ENCODE peak calls at places on chromosomes 12 and 14, in four cellular contexts. One of them, this sample, is unnamed. For H3K4me1 and H3K9me3, the result is how much of the 10 kb centered on the place peaks cover.

GRCh38 chr12:57771271-57771872 is 533 bp downstream of the METTL1 start:
- DNase-seq in heart left ventricle: peak
- DNase-seq in A549: peak
- DNase-seq in prostate gland: peak
- DNase-seq in this sample: peak

GRCh38 chr12:96425321-96425720 is 25.1 kb upstream of the CDK17 start:
- DNase-seq in heart left ventricle: no peak
- DNase-seq in A549: no peak
- DNase-seq in prostate gland: no peak
- DNase-seq in this sample: no peak

GRCh38 chr12:47860873-47861272 is 41.2 kb upstream of the HDAC7 start:
- DNase-seq in A549: no peak
- DNase-seq in prostate gland: no peak
- DNase-seq in heart left ventricle: no peak
- DNase-seq in this sample: no peak

GRCh38 chr12:12439636-12440035 is 82.8 kb downstream of the BORCS5 start:
- DNase-seq in A549: peak
- DNase-seq in heart left ventricle: no peak
- DNase-seq in prostate gland: no peak
- DNase-seq in this sample: no peak

GRCh38 chr12:27861428-27862167 is 81.6 kb upstream of the MANSC4 start:
- DNase-seq in heart left ventricle: peak
- DNase-seq in A549: no peak
- DNase-seq in prostate gland: no peak
- DNase-seq in this sample: peak

GRCh38 chr12:29582677-29583076 is 85.2 kb upstream of the OVCH1 start:
- DNase-seq in A549: no peak
- DNase-seq in heart left ventricle: no peak
- DNase-seq in prostate gland: peak
- DNase-seq in this sample: peak

GRCh38 chr12:16076553-16076952 is 165.4 kb downstream of the DERA start:
- DNase-seq in prostate gland: no peak
- DNase-seq in heart left ventricle: no peak
- DNase-seq in A549: peak
- DNase-seq in this sample: no peak

GRCh38 chr12:52285172-52285745 is 6.1 kb downstream of the KRT81 start:
- DNase-seq in heart left ventricle: no peak
- DNase-seq in prostate gland: no peak
- DNase-seq in A549: peak
- DNase-seq in this sample: no peak

GRCh38 chr14:43005807-43006206 is 1399.1 kb downstream of the LRFN5 start:
- DNase-seq in prostate gland: no peak
- DNase-seq in heart left ventricle: no peak
- DNase-seq in A549: no peak
- DNase-seq in this sample: no peak

GRCh38 chr12:53042607-53043454 is 7.0 kb upstream of the TNS2 start:
- DNase-seq in prostate gland: no peak
- DNase-seq in heart left ventricle: no peak
- DNase-seq in A549: no peak
- DNase-seq in this sample: no peak

GRCh38 chr12:122366685-122367475 is 55.6 kb downstream of the CLIP1 start:
- DNase-seq in heart left ventricle: peak
- DNase-seq in prostate gland: no peak
- DNase-seq in A549: peak
- DNase-seq in this sample: no peak

GRCh38 chr12:47905313-47905730 is 528 bp upstream of the VDR start:
- DNase-seq in heart left ventricle: peak
- DNase-seq in prostate gland: peak
- DNase-seq in A549: no peak
- DNase-seq in this sample: peak

GRCh38 chr12:26298785-26299621 is 103.6 kb downstream of the SSPN start:
- DNase-seq in heart left ventricle: no peak
- DNase-seq in prostate gland: no peak
- DNase-seq in A549: peak
- DNase-seq in this sample: no peak

GRCh38 chr12:54561164-54561563 is 11.8 kb downstream of the PDE1B start:
- DNase-seq in prostate gland: no peak
- DNase-seq in heart left ventricle: peak
- DNase-seq in A549: no peak
- DNase-seq in this sample: no peak

GRCh38 chr12:46963977-46964376 is 115.4 kb upstream of the PCED1B start:
- DNase-seq in heart left ventricle: no peak
- DNase-seq in prostate gland: no peak
- DNase-seq in A549: no peak
- DNase-seq in this sample: no peak

GRCh38 chr14:55125403-55125802 is 3.6 kb upstream of the LGALS3 start:
- DNase-seq in heart left ventricle: no peak
- DNase-seq in A549: no peak
- DNase-seq in prostate gland: no peak
- DNase-seq in this sample: peak

GRCh38 chr14:58663494-58664111 is 25.8 kb downstream of the DACT1 start:
- DNase-seq in prostate gland: no peak
- DNase-seq in heart left ventricle: no peak
- DNase-seq in A549: no peak
- DNase-seq in this sample: no peak

GRCh38 chr12:4214912-4215861 is 58.4 kb upstream of the CCND2 start:
- DNase-seq in heart left ventricle: peak
- DNase-seq in A549: no peak
- DNase-seq in prostate gland: no peak
- DNase-seq in this sample: peak

GRCh38 chr14:88611878-88612277 is 49.0 kb downstream of the ZC3H14 start:
- DNase-seq in heart left ventricle: no peak
- DNase-seq in prostate gland: no peak
- DNase-seq in A549: no peak
- DNase-seq in this sample: no peak

GRCh38 chr14:77039285-77040058 is 11.0 kb upstream of the IRF2BPL start:
- DNase-seq in heart left ventricle: no peak
- DNase-seq in prostate gland: no peak
- DNase-seq in A549: no peak
- DNase-seq in this sample: no peak

GRCh38 chr14:77037886-77038511 is 9.5 kb upstream of the IRF2BPL start:
- DNase-seq in prostate gland: no peak
- DNase-seq in heart left ventricle: no peak
- DNase-seq in A549: no peak
- DNase-seq in this sample: no peak

GRCh38 chr14:77035267-77035666 is 6.8 kb upstream of the IRF2BPL start:
- DNase-seq in prostate gland: no peak
- DNase-seq in A549: no peak
- DNase-seq in heart left ventricle: no peak
- DNase-seq in this sample: no peak

GRCh38 chr14:77036484-77037337 is 8.2 kb upstream of the IRF2BPL start:
- DNase-seq in heart left ventricle: no peak
- DNase-seq in A549: no peak
- DNase-seq in prostate gland: no peak
- DNase-seq in this sample: no peak

DNA sequence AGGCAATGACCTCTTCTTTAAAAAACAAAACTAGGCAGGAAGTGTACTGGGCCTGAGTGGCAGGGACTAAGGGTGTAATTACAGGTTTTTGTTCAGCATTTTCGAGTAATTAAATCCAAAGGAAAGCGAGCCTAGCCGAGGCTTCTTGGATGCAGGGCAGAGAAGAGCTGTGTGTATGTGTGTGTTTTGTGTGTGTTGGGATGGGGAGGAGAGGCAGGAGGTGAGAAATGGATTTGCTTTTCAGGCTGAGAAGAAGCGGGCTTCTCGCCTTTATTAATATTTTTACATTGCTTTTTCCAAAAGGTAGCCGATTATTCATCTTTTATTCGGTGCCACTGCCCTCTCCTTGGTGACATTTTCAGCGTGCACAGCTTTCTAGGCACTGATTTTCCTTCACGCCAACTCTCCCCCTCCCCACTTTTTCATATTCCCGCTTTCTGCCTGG is 8.9 kb upstream of the IRF2BPL start:
- DNase-seq in A549: no peak
- DNase-seq in prostate gland: no peak
- DNase-seq in heart left ventricle: no peak
- DNase-seq in this sample: no peak
- H3K4me1 ChIP-seq in A549: half or more
- H3K4me1 ChIP-seq in prostate gland: under half
- H3K4me1 ChIP-seq in heart left ventricle: half or more
- H3K4me1 ChIP-seq in this sample: half or more

GRCh38 chr14:72763892-72764291 is 130.0 kb downstream of the DPF3 start:
- DNase-seq in prostate gland: no peak
- DNase-seq in heart left ventricle: no peak
- DNase-seq in A549: no peak
- DNase-seq in this sample: no peak
- H3K9me3 ChIP-seq in prostate gland: under half
- H3K9me3 ChIP-seq in heart left ventricle: under half
- H3K9me3 ChIP-seq in A549: under half
- H3K9me3 ChIP-seq in this sample: under half

DNA sequence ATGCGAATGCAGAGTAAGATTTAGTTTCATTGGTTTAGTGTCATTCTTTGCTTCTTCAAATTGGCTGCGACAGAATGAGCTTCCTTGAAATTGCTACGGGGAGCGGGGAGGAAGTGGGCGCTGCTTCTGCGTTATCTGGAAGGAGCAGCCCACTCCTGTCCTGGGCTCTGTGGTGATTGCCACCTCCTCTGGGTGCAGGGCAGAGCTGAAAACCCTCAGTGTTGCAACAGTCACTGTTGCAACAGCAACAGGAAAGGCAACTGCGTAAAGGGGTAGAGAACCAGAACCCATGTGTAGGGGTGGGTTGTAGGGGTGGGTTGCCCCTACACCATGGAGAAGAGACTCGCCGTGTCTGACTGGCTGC is 57.7 kb downstream of the MAX start:
- DNase-seq in heart left ventricle: peak
- DNase-seq in A549: no peak
- DNase-seq in prostate gland: no peak
- DNase-seq in this sample: no peak
- TF ChIP-seq POLR2A in heart left ventricle: no peak
- TF ChIP-seq POLR2A in A549: no peak
- TF ChIP-seq POLR2A in prostate gland: no peak
- TF ChIP-seq POLR2A in this sample: no peak

GRCh38 chr14:22512106-22512814 is 76.8 kb downstream of the DAD1 start:
- DNase-seq in heart left ventricle: no peak
- DNase-seq in prostate gland: no peak
- DNase-seq in A549: no peak
- DNase-seq in this sample: no peak
- H3K4me1 ChIP-seq in heart left ventricle: half or more
- H3K4me1 ChIP-seq in prostate gland: under half
- H3K4me1 ChIP-seq in A549: under half
- H3K4me1 ChIP-seq in this sample: half or more

DNA sequence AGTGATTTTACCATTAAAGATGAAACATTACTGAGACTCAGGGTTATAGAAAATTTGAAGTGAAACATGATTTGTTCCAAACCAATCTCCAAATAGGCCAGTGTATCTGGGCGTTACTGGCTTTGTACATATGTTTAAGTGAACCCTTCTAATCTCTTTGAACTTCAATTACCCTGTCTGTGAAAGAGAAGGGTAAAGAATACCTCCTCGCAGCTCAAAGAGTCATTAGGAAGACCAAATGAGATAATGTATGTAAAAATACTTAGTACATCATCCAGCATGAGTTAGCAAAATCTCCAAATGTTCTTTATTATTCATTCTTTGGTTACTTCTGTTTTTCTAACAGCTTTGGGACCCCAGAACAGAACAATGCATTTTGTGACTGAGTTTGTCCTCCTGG is at the start of gene OR11H6:
- DNase-seq in A549: no peak
- DNase-seq in heart left ventricle: no peak
- DNase-seq in prostate gland: no peak
- DNase-seq in this sample: no peak
- H3K9me3 ChIP-seq in A549: under half
- H3K9me3 ChIP-seq in heart left ventricle: under half
- H3K9me3 ChIP-seq in prostate gland: under half
- H3K9me3 ChIP-seq in this sample: under half

DNA sequence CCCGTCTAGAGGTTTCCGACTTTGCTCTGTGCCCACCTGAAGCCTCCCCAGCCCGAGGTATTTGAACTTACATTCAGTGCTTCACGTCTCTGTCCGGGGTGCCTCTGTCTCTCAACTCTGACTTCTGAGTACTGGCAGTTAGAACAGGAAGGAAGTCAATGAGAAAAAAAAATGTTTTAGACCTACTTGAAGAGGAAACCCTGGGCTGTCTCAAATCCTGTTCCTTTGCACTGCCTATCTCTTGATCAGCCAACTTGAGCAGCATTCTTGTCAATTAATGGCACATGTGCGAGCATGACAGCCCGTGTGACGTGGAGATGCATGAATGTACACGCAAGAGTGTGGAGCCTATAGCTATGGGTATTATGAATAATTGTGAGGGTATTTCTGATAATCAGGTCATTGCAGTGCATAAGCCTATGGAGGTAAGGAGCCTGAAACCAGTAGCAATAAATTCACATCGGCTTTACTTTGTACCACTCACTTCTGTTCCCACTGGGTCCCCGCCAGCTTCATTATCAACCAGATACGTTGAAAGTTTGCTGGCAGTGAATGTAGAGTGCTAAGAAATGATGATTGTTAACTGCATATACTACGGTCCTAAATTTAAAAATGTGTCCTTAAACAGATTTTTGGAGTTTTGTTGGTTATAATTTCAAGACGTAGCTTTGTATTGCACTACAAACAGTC is at the start of gene ARHGDIB:
- DNase-seq in A549: no peak
- DNase-seq in heart left ventricle: peak
- DNase-seq in prostate gland: peak
- DNase-seq in this sample: peak
- TF ChIP-seq POLR2A in A549: no peak
- TF ChIP-seq POLR2A in heart left ventricle: no peak
- TF ChIP-seq POLR2A in prostate gland: peak
- TF ChIP-seq POLR2A in this sample: no peak

This sample was measured in stomach.